ENCODE peak calls at places on chromosomes 1 and 21, in seven cellular contexts. E is NCI-H1105 treated with DMSO at 0.1 percent for 48 hours, M is pulmonary artery endothelial cell, O is germinal center, Z is GM10248, T is testis, B is Daoy. A is an unnamed sample.

GRCh38 chr1:109897244-109897955 is 13.2 kb upstream of the CSF1 start:
- DNase-seq in E (no peak), M (no peak), O (no peak), Z (no peak), T (no peak), B (no peak), A (no peak)

GRCh38 chr1:119594386-119594785 is 53.7 kb downstream of the ZNF697 start:
- DNase-seq in E (no peak), M (no peak), O (no peak), Z (no peak), T (no peak), B (peak), A (no peak)

GRCh38 chr1:97489834-97490233 is 431.0 kb downstream of the DPYD start:
- DNase-seq in E (no peak), M (peak), O (no peak), Z (no peak), T (no peak), B (peak), A (no peak)

GRCh38 chr1:54884135-54884586 is 2.8 kb downstream of the DHCR24 start:
- DNase-seq in E (no peak), M (no peak), O (no peak), Z (no peak), T (no peak), B (no peak), A (no peak)

GRCh38 chr21:41777934-41778815 is 11.3 kb upstream of the RIPK4 start:
- DNase-seq in E (peak), M (peak), O (no peak), Z (no peak), T (peak), B (peak), A (peak)

GRCh38 chr21:31726407-31726806 is 5.5 kb downstream of the SCAF4 start:
- DNase-seq in E (no peak), M (no peak), O (no peak), Z (no peak), T (no peak), B (no peak), A (no peak)

GRCh38 chr1:245825128-245825901 is 670.5 kb downstream of the KIF26B start:
- DNase-seq in E (no peak), M (no peak), O (no peak), Z (no peak), T (no peak), B (no peak), A (no peak)

GRCh38 chr1:218394416-218394815 is 49.3 kb downstream of the TGFB2 start:
- DNase-seq in E (no peak), M (no peak), O (no peak), Z (no peak), T (no peak), B (peak), A (no peak)

GRCh38 chr1:8133657-8134430 is 107.7 kb upstream of the ERRFI1 start:
- DNase-seq in E (no peak), M (peak), O (no peak), Z (no peak), T (peak), B (peak), A (peak)

GRCh38 chr1:41515131-41515678 is 30.7 kb upstream of the EDN2 start:
- DNase-seq in E (no peak), M (no peak), O (no peak), Z (no peak), T (no peak), B (no peak), A (no peak)

GRCh38 chr1:169115891-169116585 is 9.5 kb downstream of the ATP1B1 start:
- DNase-seq in E (no peak), M (no peak), O (peak), Z (peak), T (peak), B (peak), A (peak)

GRCh38 chr21:32065654-32066053 is 192.8 kb downstream of the HUNK start:
- DNase-seq in E (no peak), M (no peak), O (no peak), Z (no peak), T (no peak), B (no peak), A (no peak)

GRCh38 chr1:40939320-40940059 is 40.0 kb upstream of the CTPS1 start:
- DNase-seq in E (no peak), M (no peak), O (no peak), Z (no peak), T (no peak), B (no peak), A (no peak)

GRCh38 chr1:244833734-244834595 is 1.5 kb upstream of the COX20 start:
- DNase-seq in E (peak), M (no peak), O (peak), Z (peak), T (peak), B (peak), A (peak)

GRCh38 chr1:64505232-64505943 is 35.5 kb downstream of the CACHD1 start:
- DNase-seq in E (peak), M (no peak), O (peak), Z (peak), T (peak), B (peak), A (peak)

GRCh38 chr21:42093991-42094417 is 22.9 kb downstream of the UMODL1 start:
- DNase-seq in E (no peak), M (no peak), O (no peak), Z (no peak), T (no peak), B (peak), A (peak)

GRCh38 chr21:31618696-31619430 is 40.6 kb upstream of the SOD1 start:
- DNase-seq in E (no peak), M (no peak), O (no peak), Z (no peak), T (no peak), B (peak), A (no peak)

GRCh38 chr1:68293609-68294353 is 61.5 kb upstream of the WLS start:
- DNase-seq in E (no peak), M (no peak), O (no peak), Z (no peak), T (peak), B (peak), A (peak)

GRCh38 chr1:89945852-89946476 is 48.9 kb upstream of the ZNF326 start:
- DNase-seq in E (no peak), M (no peak), O (no peak), Z (peak), T (no peak), B (peak), A (peak)

GRCh38 chr1:175504875-175505555 is 238.4 kb downstream of the TNR start:
- DNase-seq in E (no peak), M (no peak), O (no peak), Z (no peak), T (no peak), B (no peak), A (no peak)

GRCh38 chr1:161082996-161083742 is 6.2 kb downstream of the NECTIN4 start:
- DNase-seq in E (no peak), M (no peak), O (no peak), Z (no peak), T (peak), B (peak), A (peak)

GRCh38 chr1:4001461-4001860 is 101.4 kb upstream of the C1orf174 start:
- DNase-seq in E (no peak), M (no peak), O (no peak), Z (no peak), T (no peak), B (no peak), A (no peak)

GRCh38 chr1:204410764-204411450 is 710 bp downstream of the PPP1R15B start:
- DNase-seq in E (no peak), M (no peak), O (peak), Z (peak), T (peak), B (peak), A (peak)

GRCh38 chr1:11479375-11479979 is 522 bp downstream of the DISP3 start:
- DNase-seq in E (no peak), M (no peak), O (no peak), Z (no peak), T (no peak), B (no peak), A (no peak)

GRCh38 chr21:46220275-46220810 is 8.2 kb downstream of the LSS start:
- DNase-seq in E (no peak), M (no peak), O (no peak), Z (no peak), T (peak), B (no peak), A (no peak)

GRCh38 chr1:226738421-226738994 is 574 bp downstream of the ITPKB start:
- DNase-seq in E (peak), M (no peak), O (no peak), Z (peak), T (peak), B (peak), A (no peak)

GRCh38 chr1:84257617-84258016 is 43.9 kb upstream of the SAMD13 start:
- DNase-seq in E (no peak), M (no peak), O (no peak), Z (no peak), T (no peak), B (no peak), A (no peak)

GRCh38 chr1:57850572-57850971 is 426.7 kb upstream of the DAB1 start:
- DNase-seq in E (no peak), M (no peak), O (no peak), Z (no peak), T (no peak), B (no peak), A (no peak)